ENCODE peak calls at places on chromosomes 6 and 20, in ten cellular contexts. Z, A, E, U, D, C, T, O, M and B are unnamed samples.

GRCh38 chr6:125099211-125100017 is 54.2 kb upstream of the TPD52L1 start:
- DNase-seq in Z (peak; percentile 18), A (peak; percentile 3), E (no peak), U (peak; percentile 86), D (peak; percentile 57), C (peak; percentile 32), T (peak; percentile 87), O (peak; percentile 72), M (no peak), B (peak; percentile 41)

GRCh38 chr20:47126374-47126705 is 230.2 kb downstream of the ZMYND8 start:
- DNase-seq in Z (no peak), A (no peak), E (no peak), U (no peak), D (no peak), C (no peak), T (no peak), O (no peak), M (no peak), B (no peak)

GRCh38 chr6:107816818-107817217 is 7.3 kb downstream of the SCML4 start:
- DNase-seq in Z (no peak), A (no peak), E (no peak), U (no peak), D (no peak), C (no peak), T (no peak), O (no peak), M (no peak), B (no peak)

GRCh38 chr20:50980071-50980681 is 21.6 kb downstream of the MOCS3 start:
- DNase-seq in Z (peak; percentile 38), A (no peak), E (no peak), U (no peak), D (peak; percentile 100), C (no peak), T (no peak), O (peak; percentile 83), M (no peak), B (peak; percentile 99)

GRCh38 chr6:101605874-101606273 is 212.4 kb downstream of the GRIK2 start:
- DNase-seq in Z (no peak), A (no peak), E (no peak), U (no peak), D (peak; percentile 10), C (no peak), T (no peak), O (no peak), M (no peak), B (peak; percentile 4)

GRCh38 chr6:113447088-113447831 is 409.9 kb upstream of the MARCKS start:
- DNase-seq in Z (no peak), A (no peak), E (no peak), U (no peak), D (peak; percentile 95), C (no peak), T (no peak), O (peak; percentile 6), M (no peak), B (peak; percentile 94)

GRCh38 chr20:2292711-2293110 is 3.1 kb upstream of the TGM3 start:
- DNase-seq in Z (no peak), A (no peak), E (no peak), U (no peak), D (no peak), C (no peak), T (peak; percentile 81), O (no peak), M (no peak), B (no peak)

GRCh38 chr6:93677297-93677965 is 258.1 kb upstream of the EPHA7 start:
- DNase-seq in Z (no peak), A (no peak), E (no peak), U (no peak), D (no peak), C (no peak), T (no peak), O (no peak), M (no peak), B (no peak)

GRCh38 chr20:50682065-50682464 is 9.3 kb downstream of the RIPOR3 start:
- DNase-seq in Z (no peak), A (no peak), E (no peak), U (no peak), D (no peak), C (no peak), T (no peak), O (no peak), M (no peak), B (no peak)

GRCh38 chr6:6724319-6725119 is 136.0 kb downstream of the LY86 start:
- DNase-seq in Z (peak; percentile 69), A (peak; percentile 23), E (no peak), U (peak; percentile 91), D (peak; percentile 68), C (peak; percentile 52), T (no peak), O (peak; percentile 53), M (peak; percentile 7), B (peak; percentile 80)